ENCODE peak calls at places on chromosomes 3 and 15, in seven cellular contexts. W is activated CD4-positive, alpha-beta T cell treated with anti-CD3 and anti-CD28 coated beads for 48 hours; Q is ACHN; M is pulmonary artery endothelial cell; B is activated CD8-positive, alpha-beta memory T cell treated with anti-CD3 and anti-CD28 coated beads for 48 hours; A is activated effector memory CD4-positive, alpha-beta T cell treated with Interleukin-2 at 50 U/mL for 16 hours; D is sciatic nerve. O is an unnamed sample.

GRCh38 chr3:72665701-72666443 is 182.4 kb downstream of the SHQ1 start:
- DNase-seq in Q (peak; percentile 39), D (no peak), M (peak; percentile 11), B (peak; percentile 22), A (peak; percentile 12), W (peak; percentile 74), O (no peak)

GRCh38 chr3:61865466-61865865 is 304.1 kb downstream of the PTPRG start:
- DNase-seq in M (no peak), D (no peak), B (no peak), A (no peak), Q (no peak), W (no peak), O (no peak)

GRCh38 chr15:57946491-57947048 is 118.9 kb downstream of the ALDH1A2 start:
- DNase-seq in Q (no peak), W (no peak), D (no peak), A (no peak), M (no peak), B (no peak), O (no peak)

GRCh38 chr3:41167722-41168497 is 31.4 kb upstream of the CTNNB1 start:
- DNase-seq in A (no peak), B (no peak), M (no peak), D (no peak), Q (no peak), W (no peak), O (no peak)

GRCh38 chr15:78676424-78677110 is 35.6 kb upstream of the CHRNB4 start:
- DNase-seq in B (no peak), Q (no peak), A (no peak), W (no peak), D (peak; percentile 31), M (no peak), O (no peak)

GRCh38 chr15:88621789-88622604 is 857 bp downstream of the AEN start:
- DNase-seq in M (no peak), Q (peak; percentile 29), W (peak; percentile 65), A (peak; percentile 44), D (no peak), B (no peak), O (no peak)

GRCh38 chr3:172260381-172260780 is 187.9 kb downstream of the GHSR start:
- DNase-seq in A (no peak), W (no peak), M (no peak), Q (no peak), B (no peak), D (no peak), O (no peak)

GRCh38 chr3:150232992-150233451 is 175.1 kb upstream of the TSC22D2 start:
- DNase-seq in Q (no peak), M (peak; percentile 74), B (no peak), A (no peak), D (no peak), W (no peak), O (no peak)

GRCh38 chr3:66931286-66931685 is 66.8 kb upstream of the KBTBD8 start:
- DNase-seq in M (no peak), W (no peak), Q (no peak), A (no peak), B (no peak), D (no peak), O (no peak)

GRCh38 chr3:147423601-147424324 is 14.6 kb downstream of the ZIC1 start:
- DNase-seq in W (no peak), Q (no peak), D (no peak), B (no peak), A (no peak), M (no peak), O (no peak)

GRCh38 chr3:188683032-188683491 is 488.7 kb upstream of the TPRG1 start:
- DNase-seq in W (peak; percentile 59), D (no peak), Q (peak; percentile 22), M (no peak), A (no peak), B (no peak), O (no peak)

GRCh38 chr3:71708478-71709098 is 16.6 kb downstream of the EIF4E3 start:
- DNase-seq in Q (no peak), D (no peak), A (no peak), M (no peak), W (no peak), B (no peak), O (no peak)

GRCh38 chr15:57751177-57751800 is 44.8 kb downstream of the POLR2M start:
- DNase-seq in A (no peak), W (no peak), M (peak; percentile 22), D (no peak), B (no peak), Q (peak; percentile 16), O (no peak)

GRCh38 chr3:156483426-156483825 is 71.5 kb downstream of the SSR3 start:
- DNase-seq in Q (peak; percentile 61), B (no peak), D (no peak), A (no peak), M (peak; percentile 15), W (no peak), O (no peak)

GRCh38 chr3:12947504-12948369 is 106.4 kb upstream of the RPL32 start:
- DNase-seq in A (no peak), M (no peak), B (no peak), Q (no peak), W (no peak), D (peak; percentile 78), O (no peak)

GRCh38 chr3:71127463-71128243 is 455.9 kb downstream of the FOXP1 start:
- DNase-seq in B (no peak), D (no peak), M (no peak), W (peak; percentile 49), Q (peak; percentile 37), A (no peak), O (no peak)

GRCh38 chr3:44264146-44264545 is 22.5 kb downstream of the TOPAZ1 start:
- DNase-seq in D (no peak), A (no peak), M (no peak), B (no peak), Q (no peak), W (no peak), O (no peak)